ENCODE peak calls at places on chromosomes 6 and 20, in four cellular contexts. Y is CD8-positive, alpha-beta T cell; C is testis; X is Peyer's patch. R is an unnamed sample. For H3K4me1, the result is how much of the 10 kb centered on the place peaks cover.

GRCh38 chr6:136085370-136086115 is 164.6 kb downstream of the MTFR2 start:
- DNase-seq in C (no peak), Y (no peak), X (no peak), R (no peak)

GRCh38 chr6:141587482-141588266 is 545.1 kb upstream of the GJE1 start:
- DNase-seq in C (no peak), Y (no peak), X (no peak), R (no peak)

GRCh38 chr6:167163476-167164011 is 5.8 kb upstream of the GPR31 start:
- DNase-seq in X (no peak), Y (no peak), C (no peak), R (no peak)

GRCh38 chr20:50317644-50318043 is 127.0 kb downstream of the CEBPB start:
- DNase-seq in X (no peak), Y (no peak), C (no peak), R (no peak)

GRCh38 chr6:10099086-10099499 is 315.8 kb downstream of the TFAP2A start:
- DNase-seq in X (no peak), C (peak), Y (no peak), R (peak)

GRCh38 chr6:21731411-21732031 is 138.0 kb downstream of the SOX4 start:
- DNase-seq in X (no peak), C (no peak), Y (no peak), R (peak)

GRCh38 chr6:166866839-166867637 is 89.3 kb downstream of the RNASET2 start:
- DNase-seq in Y (no peak), C (no peak), X (no peak), R (no peak)

GRCh38 chr6:156867121-156867520 is 89.9 kb downstream of the ARID1B start:
- DNase-seq in Y (no peak), X (no peak), C (no peak), R (no peak)

GRCh38 chr20:32574296-32575226 is 10.6 kb downstream of the NOL4L start:
- DNase-seq in C (peak), X (no peak), Y (no peak), R (no peak)

GRCh38 chr6:10478187-10479040 is 42.7 kb upstream of the GCNT2 start:
- DNase-seq in Y (no peak), C (no peak), X (no peak), R (no peak)

GRCh38 chr6:164114656-164115055 is 700.1 kb downstream of the QKI start:
- DNase-seq in X (no peak), C (no peak), Y (no peak), R (no peak)

GRCh38 chr6:101490857-101491256 is 97.3 kb downstream of the GRIK2 start:
- DNase-seq in Y (no peak), X (no peak), C (no peak), R (no peak)

GRCh38 chr20:62156592-62157386 is 13.2 kb downstream of the SS18L1 start:
- DNase-seq in Y (peak), X (peak), C (peak), R (peak)

GRCh38 chr20:41669708-41670263 is 51.6 kb upstream of the CHD6 start:
- DNase-seq in X (no peak), Y (no peak), C (no peak), R (no peak)

GRCh38 chr20:21767739-21768223 is 62.3 kb downstream of the PAX1 start:
- DNase-seq in X (no peak), Y (no peak), C (peak), R (no peak)

GRCh38 chr6:44456070-44456965 is 68.8 kb downstream of the CDC5L start:
- DNase-seq in Y (peak), X (no peak), C (peak), R (no peak)

GRCh38 chr20:25314497-25315417 is 66.9 kb downstream of the PYGB start:
- DNase-seq in C (no peak), Y (no peak), X (peak), R (no peak)

GRCh38 chr6:79453558-79454042 is 83.6 kb downstream of the LCA5 start:
- DNase-seq in C (no peak), Y (no peak), X (no peak), R (peak)

GRCh38 chr20:24096256-24096655 is 107.7 kb upstream of the GGTLC1 start:
- DNase-seq in X (no peak), Y (no peak), C (no peak), R (no peak)
- H3K4me1 ChIP-seq in X (under half), Y (under half), C (under half), R (under half)

GRCh38 chr6:16739329-16739801 is 21.9 kb downstream of the ATXN1 start:
- DNase-seq in X (no peak), C (no peak), Y (no peak), R (peak)

GRCh38 chr6:16737926-16738325 is 23.3 kb downstream of the ATXN1 start:
- DNase-seq in C (no peak), X (no peak), Y (no peak), R (no peak)

GRCh38 chr6:16742116-16742515 is 19.1 kb downstream of the ATXN1 start:
- DNase-seq in X (no peak), C (no peak), Y (no peak), R (no peak)

GRCh38 chr6:16743661-16744210 is 17.5 kb downstream of the ATXN1 start:
- DNase-seq in C (no peak), Y (no peak), X (no peak), R (no peak)

DNA sequence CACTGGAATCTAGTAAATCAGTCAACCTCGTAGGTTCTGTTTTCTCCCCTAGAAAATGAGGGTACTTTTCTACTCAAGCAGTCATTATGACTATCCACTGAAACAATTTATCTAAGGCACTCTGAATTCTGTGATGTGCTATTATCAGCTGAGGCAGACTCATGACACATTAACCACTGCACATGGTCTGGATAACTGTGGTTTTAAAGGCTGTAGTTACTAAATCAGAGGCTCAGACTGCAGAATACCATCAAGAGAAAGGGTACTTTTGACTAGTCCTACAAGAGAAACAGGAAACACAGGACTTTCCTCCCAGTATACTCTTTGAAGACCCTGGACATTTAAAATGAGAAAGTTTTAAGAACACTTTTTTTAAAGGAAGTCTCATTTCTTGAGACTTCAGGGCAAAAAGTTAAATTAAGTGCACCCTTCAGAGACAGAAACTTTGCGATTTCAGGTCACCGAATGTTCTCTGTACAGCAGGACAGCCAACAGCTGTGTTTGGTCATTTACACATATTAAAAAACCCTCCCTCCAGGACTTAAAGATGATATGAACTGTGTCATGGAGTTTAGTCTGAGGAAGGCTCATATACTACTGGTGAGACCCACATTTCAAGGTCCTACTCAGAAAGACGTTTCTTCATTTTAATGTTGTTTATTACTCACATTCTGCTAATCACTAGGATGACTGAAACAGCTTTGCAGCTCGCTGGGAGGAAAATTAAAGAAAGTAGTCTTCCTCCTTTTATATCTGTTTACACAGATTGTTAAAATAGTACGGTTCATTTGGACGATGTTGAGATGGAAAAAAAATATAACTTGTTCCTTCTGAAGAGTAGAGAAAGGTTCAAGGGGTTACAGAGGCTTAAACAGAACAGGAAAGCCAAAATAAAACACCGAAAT is 19.9 kb downstream of the ATXN1 start:
- DNase-seq in Y (no peak), X (no peak), C (no peak), R (no peak)
- H3K4me3 ChIP-seq in Y (no peak), X (no peak), C (no peak), R (no peak)

DNA sequence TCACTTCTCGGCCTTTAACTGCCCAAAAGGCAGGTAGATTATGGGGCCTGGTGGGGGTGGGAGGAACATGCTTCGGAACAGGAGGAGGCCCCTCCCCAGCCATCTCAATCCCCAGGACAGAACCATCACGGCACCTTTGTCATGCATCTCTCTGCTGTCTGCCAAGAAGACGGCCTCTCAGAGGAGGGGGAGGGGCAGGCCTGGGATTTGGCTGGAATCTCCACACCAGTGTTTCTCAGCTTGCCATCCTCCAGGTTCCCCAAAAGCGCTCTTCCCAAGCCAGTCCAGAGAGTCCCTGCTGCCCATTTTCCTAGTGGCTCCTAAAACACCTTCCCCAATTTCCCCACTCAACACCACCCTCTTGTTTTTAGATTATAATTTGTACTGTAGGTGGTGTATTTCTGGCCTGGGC is 2.5 kb upstream of the POU5F1 start:
- DNase-seq in X (no peak), C (no peak), Y (no peak), R (no peak)
- H3K27ac ChIP-seq in X (no peak), C (no peak), Y (no peak), R (no peak)

GRCh38 chr20:13249118-13249859 is 28.2 kb downstream of the ISM1 start:
- DNase-seq in C (peak), Y (no peak), X (no peak), R (peak)
- H3K4me1 ChIP-seq in C (under half), Y (under half), X (under half), R (under half)

GRCh38 chr20:48820649-48820973 is 7.2 kb downstream of the PREX1 start:
- DNase-seq in C (no peak), X (no peak), Y (no peak), R (no peak)
- H3K4me3 ChIP-seq in C (no peak), X (no peak), Y (no peak), R (no peak)

GRCh38 chr6:139590206-139590605 is 215.8 kb upstream of the CITED2 start:
- DNase-seq in Y (no peak), C (no peak), X (no peak), R (no peak)
- H3K27ac ChIP-seq in Y (no peak), C (peak), X (no peak), R (no peak)

DNA sequence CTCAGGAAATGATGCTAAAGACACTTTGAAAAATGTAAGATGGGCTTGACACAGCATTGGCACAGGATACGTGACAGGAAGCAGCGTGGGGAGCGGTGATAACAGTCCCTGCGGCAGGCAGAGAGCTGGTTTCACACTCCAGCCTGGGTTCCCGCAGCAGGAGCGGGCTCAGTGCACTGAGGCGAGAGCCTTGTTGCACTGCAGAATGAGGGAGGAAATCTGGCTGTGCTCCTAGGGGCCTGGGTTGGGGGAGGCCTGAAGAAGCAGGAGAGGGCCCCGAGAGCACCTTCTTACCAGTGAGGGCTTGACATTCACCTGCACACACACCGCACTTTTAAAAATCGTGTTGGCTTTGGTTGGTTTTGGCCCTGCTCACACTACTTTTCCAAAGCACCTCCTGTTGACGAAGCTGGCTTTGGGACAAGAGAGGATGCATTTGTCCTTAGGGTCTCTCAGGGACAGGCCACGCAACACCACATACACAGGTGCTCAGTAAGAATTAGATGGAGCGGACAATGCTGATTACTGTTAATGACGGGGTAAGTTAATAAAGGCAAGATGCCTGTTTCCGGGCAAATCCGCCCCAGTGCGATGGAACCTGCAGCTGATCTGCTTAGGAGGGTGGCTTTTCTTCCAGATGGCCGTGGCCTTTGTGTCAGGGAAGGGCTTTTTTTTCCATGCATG is 49.4 kb upstream of the ARMC2 start:
- DNase-seq in C (peak), Y (peak), X (no peak), R (no peak)
- H3K4me1 ChIP-seq in C (under half), Y (under half), X (under half), R (under half)

DNA sequence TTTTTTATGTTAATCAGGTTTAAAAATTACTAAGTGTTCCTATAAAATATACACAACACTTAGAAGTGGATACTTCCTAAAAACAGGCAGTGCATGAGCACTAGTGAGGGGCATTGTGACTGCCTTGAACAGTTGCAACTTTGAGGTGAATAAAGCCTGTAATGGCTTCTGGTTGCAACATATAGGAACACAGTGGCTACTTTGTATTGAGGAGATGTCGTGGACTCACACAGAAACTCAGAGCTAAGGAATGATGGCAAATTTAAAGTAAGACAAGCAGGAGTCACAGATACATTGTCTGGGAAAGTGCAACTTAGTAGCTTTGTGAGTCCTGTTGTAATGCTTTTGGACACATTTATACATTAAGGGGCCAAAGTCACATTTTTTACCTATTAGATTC is 856 bp upstream of the HLA-A start:
- DNase-seq in Y (no peak), X (no peak), C (peak), R (no peak)
- H3K4me3 ChIP-seq in Y (peak), X (peak), C (no peak), R (no peak)

DNA sequence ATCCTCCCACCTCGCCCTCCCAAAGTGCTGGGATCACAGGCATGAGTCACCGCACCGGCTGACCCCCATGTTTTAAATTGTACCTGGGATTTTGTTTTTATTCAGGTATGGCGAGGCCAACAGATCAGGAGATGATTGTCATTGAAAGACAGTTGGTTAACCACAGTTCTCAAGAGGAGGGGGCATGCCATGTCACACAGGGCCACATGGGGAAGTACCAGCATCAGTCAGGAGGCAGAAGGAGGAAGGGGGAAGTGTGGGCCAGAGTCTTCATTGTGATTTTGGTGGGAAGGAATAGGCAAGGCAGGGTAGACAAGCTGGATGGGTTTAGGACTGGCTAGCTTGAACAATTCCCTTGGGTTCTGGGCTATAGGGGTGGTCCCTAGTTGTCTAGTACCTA is 9.9 kb upstream of the MMP9 start:
- DNase-seq in C (no peak), X (peak), Y (no peak), R (no peak)
- H3K27ac ChIP-seq in C (no peak), X (no peak), Y (no peak), R (no peak)

R was measured in prostate gland.